ENCODE peak calls at places on chromosomes 5 and 9, in six cellular contexts. G is IMR-90; P is fibroblast of lung; A is GM23338; K is CD4-positive, CD25-positive, alpha-beta regulatory T cell; E is CD8-positive, alpha-beta T cell. O is an unnamed sample.

GRCh38 chr9:133113163-133113927 is 7.7 kb downstream of the RALGDS start:
- DNase-seq in G (peak; percentile 51), P (peak; percentile 89), A (no peak), K (no peak), E (peak; percentile 43), O (no peak)

GRCh38 chr5:178642351-178642909 is 15.6 kb upstream of the CLK4 start:
- DNase-seq in G (peak; percentile 79), P (peak; percentile 91), A (no peak), K (no peak), E (no peak), O (no peak)

GRCh38 chr5:56123531-56124243 is 109.4 kb downstream of the ANKRD55 start:
- DNase-seq in G (peak; percentile 100), P (peak; percentile 100), A (peak; percentile 44), K (no peak), E (no peak), O (no peak)

GRCh38 chr5:105754056-105754455 is 1916.7 kb downstream of the EFNA5 start:
- DNase-seq in G (peak; percentile 12), P (peak; percentile 35), A (peak; percentile 4), K (no peak), E (no peak), O (no peak)

GRCh38 chr5:867300-867699 is 16.5 kb upstream of the ZDHHC11 start:
- DNase-seq in G (no peak), P (no peak), A (peak; percentile 29), K (no peak), E (no peak), O (no peak)

GRCh38 chr9:130078547-130078946 is 24.8 kb downstream of the GPR107 start:
- DNase-seq in G (no peak), P (no peak), A (no peak), K (no peak), E (no peak), O (no peak)

GRCh38 chr9:131487621-131488031 is 15.1 kb upstream of the POMT1 start:
- DNase-seq in G (no peak), P (no peak), A (peak; percentile 42), K (no peak), E (no peak), O (no peak)

GRCh38 chr5:37738057-37738691 is 101.7 kb downstream of the GDNF start:
- DNase-seq in G (peak; percentile 93), P (peak; percentile 93), A (no peak), K (no peak), E (no peak), O (peak; percentile 33)

GRCh38 chr9:71249729-71250317 is 128.4 kb upstream of the TRPM3 start:
- DNase-seq in G (peak; percentile 64), P (peak; percentile 62), A (peak; percentile 75), K (no peak), E (no peak), O (no peak)

GRCh38 chr9:3241290-3241689 is 284.5 kb downstream of the RFX3 start:
- DNase-seq in G (no peak), P (peak; percentile 65), A (peak; percentile 65), K (no peak), E (no peak), O (no peak)

GRCh38 chr5:1294839-1295649 is at the start of gene TERT:
- DNase-seq in G (no peak), P (no peak), A (peak; percentile 83), K (peak; percentile 61), E (peak; percentile 59), O (peak; percentile 64)

GRCh38 chr5:180333661-180334060 is 19.5 kb downstream of the GFPT2 start:
- DNase-seq in G (peak; percentile 76), P (peak; percentile 88), A (no peak), K (no peak), E (no peak), O (no peak)

GRCh38 chr5:32251864-32252458 is 60.8 kb downstream of the MTMR12 start:
- DNase-seq in G (no peak), P (no peak), A (no peak), K (no peak), E (no peak), O (no peak)

GRCh38 chr9:35771079-35771441 is 17.0 kb upstream of the MSMP start:
- DNase-seq in G (no peak), P (no peak), A (no peak), K (no peak), E (no peak), O (no peak)

GRCh38 chr5:176446884-176447537 is 1.2 kb upstream of the FAF2 start:
- DNase-seq in G (no peak), P (no peak), A (peak; percentile 36), K (no peak), E (no peak), O (peak; percentile 19)

GRCh38 chr5:2094616-2094995 is 211.9 kb upstream of the IRX4 start:
- DNase-seq in G (no peak), P (no peak), A (no peak), K (no peak), E (no peak), O (no peak)

GRCh38 chr9:20624201-20625002 is 2.1 kb upstream of the MLLT3 start:
- DNase-seq in G (peak; percentile 79), P (peak; percentile 72), A (peak; percentile 88), K (peak; percentile 6), E (peak; percentile 34), O (peak; percentile 35)

GRCh38 chr5:669111-669841 is 23.9 kb downstream of the TPPP start:
- DNase-seq in G (no peak), P (peak; percentile 52), A (peak; percentile 80), K (peak; percentile 36), E (no peak), O (peak; percentile 49)

GRCh38 chr5:119389288-119390065 is 33.7 kb downstream of the TNFAIP8 start:
- DNase-seq in G (peak; percentile 48), P (peak; percentile 71), A (no peak), K (no peak), E (no peak), O (no peak)

GRCh38 chr9:112665347-112665746 is 52.6 kb downstream of the INIP start:
- DNase-seq in G (peak; percentile 47), P (peak; percentile 24), A (no peak), K (no peak), E (no peak), O (no peak)

GRCh38 chr5:151739395-151739794 is 19.0 kb downstream of the ATOX1 start:
- DNase-seq in G (no peak), P (peak; percentile 60), A (no peak), K (no peak), E (no peak), O (no peak)

GRCh38 chr9:13266172-13266571 is 13.3 kb downstream of the MPDZ start:
- DNase-seq in G (peak; percentile 61), P (peak; percentile 89), A (no peak), K (no peak), E (no peak), O (no peak)

GRCh38 chr9:13269589-13270452 is 9.7 kb downstream of the MPDZ start:
- DNase-seq in G (no peak), P (no peak), A (no peak), K (no peak), E (no peak), O (no peak)

GRCh38 chr9:13268469-13268868 is 11.0 kb downstream of the MPDZ start:
- DNase-seq in G (peak; percentile 56), P (peak; percentile 92), A (no peak), K (no peak), E (no peak), O (no peak)

GRCh38 chr9:13264788-13265187 is 14.7 kb downstream of the MPDZ start:
- DNase-seq in G (no peak), P (peak; percentile 81), A (no peak), K (no peak), E (no peak), O (no peak)

GRCh38 chr9:13267743-13268142 is 11.7 kb downstream of the MPDZ start:
- DNase-seq in G (peak; percentile 94), P (peak; percentile 96), A (peak; percentile 22), K (no peak), E (no peak), O (no peak)
- H3K4me1 ChIP-seq in G (peaks cover 2% of the 10 kb centered on the region), P (peaks cover 2% of the 10 kb centered on the region), A (peaks cover 63% of the 10 kb centered on the region), K (no peaks in the 10 kb centered on the region), E (no peaks in the 10 kb centered on the region), O (no peaks in the 10 kb centered on the region)

DNA sequence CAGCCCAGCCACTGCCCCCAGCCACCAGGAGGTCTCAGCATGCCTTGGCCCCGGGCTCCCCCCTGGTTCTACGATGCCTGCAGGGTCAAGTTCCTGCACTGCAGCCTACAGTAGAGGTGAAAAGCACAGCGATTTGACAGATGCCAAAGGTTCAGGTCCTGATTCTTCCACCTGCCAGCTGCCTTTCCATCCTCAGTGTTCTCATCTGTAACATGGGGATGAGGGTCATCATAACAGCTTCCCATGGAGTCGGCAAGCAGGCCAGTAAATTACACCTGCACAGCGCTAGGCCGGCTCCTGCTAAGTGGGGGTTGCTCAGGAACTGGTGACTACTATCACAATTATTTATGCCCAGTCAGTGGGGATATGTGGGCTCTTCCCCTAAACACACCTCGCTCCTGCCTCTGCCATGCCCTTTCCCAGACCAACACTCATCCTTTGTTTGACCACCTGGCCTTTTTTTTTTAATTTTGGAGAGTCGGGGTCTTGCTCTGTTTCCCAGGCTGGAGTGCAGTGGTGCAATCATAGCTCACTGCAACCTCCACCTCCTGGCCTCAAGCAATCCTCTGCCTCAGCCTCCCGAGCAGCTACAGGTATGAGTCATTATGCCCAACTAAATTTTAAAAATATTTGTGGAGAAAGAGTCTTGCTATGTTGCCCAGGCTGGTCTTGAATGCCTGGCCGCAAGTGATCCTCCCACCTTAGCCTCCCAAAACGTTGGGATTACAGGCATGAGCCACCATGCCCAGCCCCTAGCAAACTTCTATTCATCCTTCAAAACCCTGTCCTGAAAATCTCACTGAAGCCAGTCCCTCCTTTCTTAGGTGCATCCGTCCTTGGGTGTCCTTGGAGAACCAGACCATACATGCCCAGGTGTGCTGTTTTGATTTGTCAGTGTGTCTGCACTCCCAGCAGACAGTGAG is 6.4 kb downstream of the ENG start:
- DNase-seq in G (no peak), P (no peak), A (no peak), K (no peak), E (no peak), O (no peak)
- H3K27ac ChIP-seq in G (no peak overlapping the region), P (peak overlapping the region; percentile 69), A (no peak overlapping the region), K (no peak overlapping the region), E (no peak overlapping the region), O (no peak overlapping the region)

GRCh38 chr5:78751872-78752271 is 103.3 kb upstream of the LHFPL2 start:
- DNase-seq in G (peak; percentile 31), P (no peak), A (no peak), K (no peak), E (no peak), O (no peak)
- H3K36me3 ChIP-seq in G (no peaks in the 10 kb centered on the region), P (no peaks in the 10 kb centered on the region), A (no peaks in the 10 kb centered on the region), K (no peaks in the 10 kb centered on the region), E (no peaks in the 10 kb centered on the region), O (no peaks in the 10 kb centered on the region)

GRCh38 chr9:6382681-6383080 is 30.3 kb upstream of the UHRF2 start:
- DNase-seq in G (peak; percentile 47), P (peak; percentile 9), A (no peak), K (no peak), E (no peak), O (no peak)

GRCh38 chr9:6383551-6384225 is 29.3 kb upstream of the UHRF2 start:
- DNase-seq in G (peak; percentile 78), P (peak; percentile 72), A (no peak), K (no peak), E (no peak), O (no peak)

DNA sequence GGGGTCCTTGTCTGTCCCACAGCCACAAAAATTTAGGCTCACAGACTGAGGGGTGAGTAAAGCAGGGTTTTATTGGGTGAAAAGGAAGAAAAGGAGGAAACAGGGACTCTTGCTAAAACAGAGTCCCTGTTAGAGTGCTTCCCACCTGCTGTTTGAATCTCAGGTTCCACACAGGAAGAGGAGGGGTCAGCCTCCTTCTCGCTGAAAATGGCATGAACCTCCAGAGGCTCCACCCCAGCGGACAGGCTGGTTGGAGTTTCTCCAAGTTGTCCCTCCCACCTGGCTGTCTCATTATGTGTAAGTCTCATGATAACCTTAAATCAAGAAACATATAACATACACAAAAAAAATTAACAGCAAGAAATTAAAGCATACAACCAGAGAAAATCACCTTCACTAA is 28.3 kb upstream of the UHRF2 start:
- DNase-seq in G (no peak), P (no peak), A (peak; percentile 57), K (no peak), E (no peak), O (no peak)
- H3K4me1 ChIP-seq in G (peaks cover 8% of the 10 kb centered on the region), P (peaks cover 12% of the 10 kb centered on the region), A (no peaks in the 10 kb centered on the region), K (no peaks in the 10 kb centered on the region), E (no peaks in the 10 kb centered on the region), O (no peaks in the 10 kb centered on the region)